ENCODE peak calls at places on chromosome 10, in seven cellular contexts. M is foreskin fibroblast; G is stimulated activated CD4-positive, alpha-beta T cell treated with anti-CD3 and anti-CD28 coated beads, TNF-alpha, amount 100 ng/mL, for 24 hours; F is pancreas; Z is kidney epithelial cell; N is NCI-H1092; T is stimulated activated CD8-positive, alpha-beta memory T cell treated with anti-CD3 and anti-CD28 coated beads, Interleukin-15, amount 100 ng/mL, for 1 hour. K is an unnamed sample.

GRCh38 chr10:110356628-110357245 is 52.0 kb upstream of the SMNDC1 start:
- DNase-seq in G (peak), N (no peak), Z (peak), M (no peak), F (no peak), T (no peak), K (peak)

GRCh38 chr10:122140477-122140902 is 130.6 kb upstream of the BTBD16 start:
- DNase-seq in M (peak), G (no peak), T (no peak), N (no peak), F (no peak), Z (peak), K (no peak)

GRCh38 chr10:88008866-88009470 is 145.5 kb downstream of the PTEN start:
- DNase-seq in F (no peak), T (no peak), G (no peak), N (no peak), M (no peak), Z (no peak), K (no peak)

GRCh38 chr10:86723009-86723408 is 33.4 kb upstream of the BMPR1A start:
- DNase-seq in N (no peak), G (no peak), F (no peak), Z (no peak), T (no peak), M (no peak), K (no peak)

GRCh38 chr10:72088879-72089585 is 681 bp upstream of the SPOCK2 start:
- DNase-seq in M (peak), Z (no peak), G (no peak), N (peak), F (no peak), T (no peak), K (no peak)

GRCh38 chr10:112160834-112161233 is 22.7 kb downstream of the GPAM start:
- DNase-seq in M (no peak), F (no peak), G (no peak), T (no peak), N (no peak), Z (no peak), K (no peak)

GRCh38 chr10:3874988-3875841 is 90.2 kb upstream of the KLF6 start:
- DNase-seq in N (no peak), F (no peak), T (no peak), G (no peak), M (no peak), Z (no peak), K (no peak)

GRCh38 chr10:52210161-52210560 is 103.9 kb upstream of the DKK1 start:
- DNase-seq in G (no peak), T (no peak), F (no peak), Z (no peak), N (no peak), M (no peak), K (no peak)

GRCh38 chr10:14696763-14697321 is 77.9 kb downstream of the FAM107B start:
- DNase-seq in F (no peak), G (no peak), N (no peak), M (no peak), Z (no peak), T (no peak), K (no peak)

GRCh38 chr10:125089486-125089885 is 70.9 kb downstream of the CTBP2 start:
- DNase-seq in F (no peak), N (no peak), M (peak), G (no peak), T (no peak), Z (no peak), K (peak)

GRCh38 chr10:109838592-109839244 is 84.6 kb downstream of the XPNPEP1 start:
- DNase-seq in N (no peak), F (no peak), G (no peak), Z (no peak), M (no peak), T (no peak), K (no peak)

GRCh38 chr10:103199498-103199897 is 6.4 kb upstream of the NT5C2 start:
- DNase-seq in M (no peak), N (no peak), G (no peak), F (no peak), Z (no peak), T (no peak), K (no peak)

GRCh38 chr10:88881335-88881734 is 1.3 kb downstream of the STAMBPL1 start:
- DNase-seq in G (no peak), M (peak), F (no peak), T (no peak), Z (no peak), N (no peak), K (no peak)

GRCh38 chr10:37704566-37704965 is 152.8 kb downstream of the ZNF248 start:
- DNase-seq in M (no peak), G (no peak), N (no peak), Z (no peak), F (no peak), T (no peak), K (no peak)

GRCh38 chr10:125824736-125825135 is 1.4 kb downstream of the BCCIP start:
- DNase-seq in M (peak), Z (no peak), F (no peak), N (no peak), G (no peak), T (no peak), K (no peak)

GRCh38 chr10:132452216-132452650 is 55.2 kb downstream of the PWWP2B start:
- DNase-seq in T (no peak), Z (no peak), F (no peak), G (no peak), N (no peak), M (no peak), K (no peak)

GRCh38 chr10:11448545-11449244 is 162.8 kb downstream of the USP6NL start:
- DNase-seq in M (no peak), N (no peak), T (no peak), G (no peak), Z (no peak), F (no peak), K (no peak)

GRCh38 chr10:11025978-11026377 is 8.3 kb downstream of the CELF2 start:
- DNase-seq in M (no peak), G (no peak), Z (no peak), N (no peak), T (no peak), F (no peak), K (no peak)

GRCh38 chr10:60209874-60210584 is 179.6 kb downstream of the ANK3 start:
- DNase-seq in F (no peak), N (no peak), Z (no peak), G (no peak), T (no peak), M (peak), K (no peak)

GRCh38 chr10:44341901-44342300 is 43.0 kb downstream of the CXCL12 start:
- DNase-seq in M (no peak), T (no peak), F (no peak), N (no peak), Z (no peak), G (no peak), K (no peak)

GRCh38 chr10:34187201-34187600 is 627.9 kb downstream of the PARD3 start:
- DNase-seq in M (peak), N (no peak), F (no peak), T (no peak), Z (no peak), G (no peak), K (no peak)